ENCODE peak calls at places on chromosomes 2 and 18, in six cellular contexts. A is H1, U is neural progenitor cell, Y is H9, F is HCT116, I is IMR-90. C is an unnamed sample.

GRCh38 chr18:22348521-22349316 is 69.0 kb downstream of the CTAGE1 start:
- DNase-seq in A (peak), U (peak), Y (peak), F (no peak), I (peak), C (peak)

GRCh38 chr2:190415794-190416729 is 7.9 kb downstream of the MFSD6 start:
- DNase-seq in A (no peak), U (no peak), Y (no peak), F (no peak), I (no peak), C (no peak)

GRCh38 chr18:10070581-10071000 is 156.8 kb downstream of the VAPA start:
- DNase-seq in A (no peak), U (no peak), Y (no peak), F (no peak), I (peak), C (peak)

GRCh38 chr2:98835831-98836385 is 100.1 kb downstream of the CRACDL start:
- DNase-seq in A (no peak), U (no peak), Y (no peak), F (no peak), I (no peak), C (no peak)

GRCh38 chr2:179521944-179522343 is 257.3 kb upstream of the SESTD1 start:
- DNase-seq in A (no peak), U (no peak), Y (no peak), F (no peak), I (no peak), C (no peak)

GRCh38 chr18:79217979-79218604 is 148.9 kb downstream of the ATP9B start:
- DNase-seq in A (no peak), U (no peak), Y (no peak), F (no peak), I (no peak), C (no peak)

GRCh38 chr2:237270556-237270955 is 143.4 kb downstream of the COL6A3 start:
- DNase-seq in A (no peak), U (no peak), Y (no peak), F (no peak), I (peak), C (no peak)

GRCh38 chr2:127256866-127257265 is 36.8 kb upstream of the CYP27C1 start:
- DNase-seq in A (no peak), U (no peak), Y (no peak), F (no peak), I (no peak), C (no peak)

GRCh38 chr2:128623776-128624424 is 305.2 kb upstream of the HS6ST1 start:
- DNase-seq in A (no peak), U (no peak), Y (no peak), F (no peak), I (peak), C (peak)

GRCh38 chr2:108266218-108266617 is 22.5 kb upstream of the SULT1C2 start:
- DNase-seq in A (no peak), U (no peak), Y (no peak), F (no peak), I (no peak), C (no peak)

GRCh38 chr18:13273800-13274199 is 55.2 kb downstream of the LDLRAD4 start:
- DNase-seq in A (no peak), U (no peak), Y (no peak), F (no peak), I (no peak), C (no peak)

GRCh38 chr2:227366861-227367800 is 12.0 kb downstream of the TM4SF20 start:
- DNase-seq in A (no peak), U (no peak), Y (no peak), F (no peak), I (peak), C (peak)

GRCh38 chr2:113760400-113760799 is 4.0 kb upstream of the SLC35F5 start:
- DNase-seq in A (no peak), U (no peak), Y (no peak), F (no peak), I (peak), C (peak)

GRCh38 chr2:196144513-196145126 is 26.8 kb downstream of the STK17B start:
- DNase-seq in A (no peak), U (no peak), Y (no peak), F (no peak), I (no peak), C (no peak)

GRCh38 chr2:75705921-75706320 is 4.8 kb downstream of the GCFC2 start:
- DNase-seq in A (no peak), U (no peak), Y (no peak), F (no peak), I (peak), C (peak)

GRCh38 chr2:38443021-38443541 is 66.0 kb upstream of the ATL2 start:
- DNase-seq in A (no peak), U (peak), Y (no peak), F (peak), I (no peak), C (peak)

GRCh38 chr2:189658281-189658680 is 3.0 kb upstream of the ASNSD1 start:
- DNase-seq in A (no peak), U (no peak), Y (no peak), F (no peak), I (no peak), C (no peak)

GRCh38 chr2:30705711-30706533 is 101.3 kb downstream of the CAPN13 start:
- DNase-seq in A (peak), U (no peak), Y (no peak), F (no peak), I (no peak), C (no peak)

GRCh38 chr2:55116966-55117365 is 66.7 kb upstream of the RTN4 start:
- DNase-seq in A (no peak), U (no peak), Y (no peak), F (no peak), I (no peak), C (no peak)

GRCh38 chr18:23487738-23488625 is 15.3 kb upstream of the RMC1 start:
- DNase-seq in A (no peak), U (no peak), Y (no peak), F (no peak), I (peak), C (peak)

GRCh38 chr2:69173706-69174105 is 160.7 kb downstream of the ANTXR1 start:
- DNase-seq in A (no peak), U (no peak), Y (no peak), F (no peak), I (no peak), C (no peak)

GRCh38 chr2:42905341-42906114 is 113.1 kb upstream of the HAAO start:
- DNase-seq in A (no peak), U (no peak), Y (no peak), F (no peak), I (no peak), C (peak)

GRCh38 chr2:101551489-101551888 is 76.6 kb upstream of the RFX8 start:
- DNase-seq in A (no peak), U (no peak), Y (no peak), F (no peak), I (no peak), C (peak)

GRCh38 chr2:224412064-224412921 is 10.4 kb upstream of the FAM124B start:
- DNase-seq in A (no peak), U (no peak), Y (no peak), F (no peak), I (peak), C (peak)

GRCh38 chr2:102034683-102035606 is 43.2 kb downstream of the IL1R2 start:
- DNase-seq in A (no peak), U (no peak), Y (no peak), F (no peak), I (no peak), C (no peak)

GRCh38 chr2:56537756-56538155 is 354.0 kb downstream of the CCDC85A start:
- DNase-seq in A (no peak), U (no peak), Y (no peak), F (no peak), I (no peak), C (no peak)

GRCh38 chr2:181070119-181070833 is 89.9 kb downstream of the UBE2E3 start:
- DNase-seq in A (no peak), U (no peak), Y (no peak), F (peak), I (peak), C (peak)

GRCh38 chr2:85112906-85113625 is 20.1 kb upstream of the TCF7L1 start:
- DNase-seq in A (no peak), U (no peak), Y (no peak), F (no peak), I (peak), C (peak)

GRCh38 chr2:208186921-208187320 is 2.9 kb downstream of the C2orf80 start:
- DNase-seq in A (no peak), U (no peak), Y (no peak), F (no peak), I (no peak), C (no peak)

DNA sequence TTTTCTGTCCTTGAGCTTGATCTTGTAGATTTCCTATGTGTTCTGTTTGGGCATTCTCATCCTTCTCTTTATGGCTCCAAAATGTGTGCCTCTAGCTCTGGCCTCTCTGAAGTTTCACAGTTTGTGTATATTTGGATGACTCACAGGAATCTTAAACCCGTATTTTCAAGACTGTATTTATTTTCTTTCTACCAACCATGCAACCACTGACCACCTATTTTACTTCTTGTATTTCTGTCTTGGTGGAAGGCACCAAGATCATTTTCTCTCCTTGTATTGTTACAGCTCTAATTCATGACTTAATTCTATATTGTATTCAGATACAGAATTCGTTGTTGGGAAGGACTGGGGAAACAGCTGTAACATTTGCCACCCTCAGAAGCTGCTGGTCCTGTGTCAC is 39.5 kb downstream of the ACSL3 start:
- DNase-seq in A (no peak), U (no peak), Y (no peak), F (no peak), I (peak), C (peak)
- H3K4me2 ChIP-seq in A (peak), U (no peak), Y (no peak), F (no peak), I (peak), C (no peak)

DNA sequence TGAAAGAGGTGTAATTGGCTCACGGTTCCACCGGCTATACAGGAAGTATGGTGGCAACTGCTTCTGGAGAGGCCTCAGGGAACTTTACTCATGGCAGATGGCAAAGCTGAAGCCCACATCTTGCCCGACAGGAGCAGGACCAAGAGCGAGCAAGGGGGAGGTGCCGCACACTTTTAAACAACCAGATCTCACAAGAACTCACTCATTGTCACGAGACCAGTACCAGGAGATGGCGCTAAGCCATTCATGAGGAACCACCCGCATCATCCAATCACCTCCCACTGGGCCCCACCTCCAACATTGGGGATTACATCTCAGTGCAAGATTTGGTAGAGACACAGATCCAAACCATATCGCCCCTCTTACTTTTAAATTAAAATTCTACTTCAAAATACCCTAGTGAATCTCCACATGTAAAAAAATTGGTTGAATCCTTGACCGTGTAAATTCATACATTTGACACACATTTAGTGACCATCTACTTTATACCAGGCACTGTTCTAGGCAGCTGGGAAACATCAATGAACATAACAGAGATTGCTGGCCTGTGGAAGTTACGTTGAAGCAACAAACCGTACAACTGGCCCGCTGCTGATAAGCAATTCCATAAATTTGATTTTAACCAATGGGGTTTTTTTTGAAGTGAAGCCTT is 87.6 kb downstream of the ALPK2 start:
- DNase-seq in A (peak), U (peak), Y (peak), F (peak), I (peak), C (peak)
- TF ChIP-seq CTCF in A (peak), U (peak), Y (peak), F (peak), I (peak), C (no peak)

GRCh38 chr2:39515273-39515896 is 78.3 kb upstream of the MAP4K3 start:
- DNase-seq in A (no peak), U (no peak), Y (no peak), F (no peak), I (no peak), C (no peak)

GRCh38 chr2:39517622-39518021 is 80.5 kb upstream of the MAP4K3 start:
- DNase-seq in A (no peak), U (no peak), Y (no peak), F (no peak), I (no peak), C (no peak)

GRCh38 chr2:39516347-39517101 is 79.4 kb upstream of the MAP4K3 start:
- DNase-seq in A (peak), U (peak), Y (peak), F (no peak), I (peak), C (peak)

GRCh38 chr2:39515897-39516346 is 78.8 kb upstream of the MAP4K3 start:
- DNase-seq in A (no peak), U (no peak), Y (no peak), F (no peak), I (no peak), C (no peak)

DNA sequence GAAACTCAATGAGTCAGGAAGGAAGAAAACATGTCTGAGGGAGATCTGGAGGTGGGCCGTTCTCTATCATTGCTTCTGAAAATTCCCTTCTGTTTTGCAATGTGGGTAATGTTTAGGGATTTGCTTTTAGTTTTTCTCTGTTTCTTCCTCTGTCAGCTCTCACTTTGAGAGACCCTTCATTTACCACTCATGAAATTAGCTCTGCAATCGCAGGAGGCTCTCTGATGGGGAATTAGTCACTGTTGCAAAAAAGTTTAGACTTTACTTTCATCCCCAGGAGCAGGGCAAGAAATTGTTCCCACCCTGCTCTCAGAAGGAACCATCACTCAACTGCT is 80.0 kb upstream of the MAP4K3 start:
- DNase-seq in A (no peak), U (no peak), Y (no peak), F (no peak), I (no peak), C (no peak)
- H3K9ac ChIP-seq in A (no peak), U (no peak), Y (no peak), F (no peak), I (no peak), C (no peak)

DNA sequence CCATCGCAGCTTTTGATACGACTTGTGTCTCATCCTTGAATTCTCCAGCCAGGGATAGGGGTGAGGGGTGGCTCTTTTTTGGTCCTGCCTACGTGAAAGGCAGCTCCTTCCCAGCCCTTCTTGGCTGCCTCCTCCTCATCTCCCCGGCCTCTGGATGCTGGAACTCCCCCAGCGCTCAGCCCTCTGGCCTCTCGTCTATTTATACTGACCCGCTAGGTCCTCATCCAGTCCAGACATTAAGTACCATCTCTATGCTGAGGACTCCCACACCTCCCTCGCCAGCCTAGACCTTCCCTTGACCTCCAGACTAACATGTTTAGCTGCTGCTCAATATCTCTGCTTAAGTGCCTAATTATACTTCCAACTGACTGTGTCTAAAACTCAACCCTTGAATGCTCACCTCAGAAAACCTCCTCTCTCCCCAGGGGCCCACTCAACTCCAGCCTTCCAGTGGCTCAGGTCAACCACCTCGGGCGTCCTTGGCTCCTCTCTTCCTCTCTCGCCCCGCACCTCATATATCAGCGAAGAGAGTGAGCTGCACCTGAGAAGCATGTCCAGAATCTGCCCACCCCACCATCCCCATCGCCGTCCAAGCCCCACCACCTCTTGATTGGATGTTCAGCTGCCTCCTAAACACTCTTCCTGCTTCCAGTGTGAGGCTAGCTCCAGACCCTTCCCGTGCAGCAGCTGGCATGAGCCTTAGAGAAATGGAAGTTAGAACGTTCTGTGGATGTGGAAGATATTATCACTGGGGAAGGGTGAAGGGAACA is 34.8 kb downstream of the TOGARAM2 start:
- DNase-seq in A (no peak), U (no peak), Y (no peak), F (no peak), I (no peak), C (no peak)
- H3K4me2 ChIP-seq in A (no peak), U (no peak), Y (no peak), F (no peak), I (no peak), C (no peak)

DNA sequence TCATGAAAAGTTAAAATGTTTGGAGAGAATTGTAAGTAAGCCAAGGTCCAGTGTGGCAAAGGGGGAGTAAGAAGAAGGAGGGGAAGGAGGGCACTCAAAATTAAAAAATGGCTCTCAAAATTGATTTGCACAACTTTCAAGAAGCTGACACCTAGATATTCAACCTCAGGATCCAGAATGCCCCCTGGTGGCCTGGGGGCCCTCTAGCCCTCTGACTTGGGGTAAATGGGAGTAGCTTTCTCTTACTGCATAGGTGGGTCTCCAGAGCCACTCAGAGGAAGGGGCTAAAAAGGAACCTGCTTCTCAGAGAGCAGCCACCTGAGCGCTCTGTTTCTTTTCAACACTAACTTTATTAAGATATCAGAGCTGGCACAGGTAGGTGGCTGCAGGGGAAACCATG is 968.5 kb downstream of the BCL11A start:
- DNase-seq in A (peak), U (peak), Y (peak), F (no peak), I (no peak), C (no peak)
- TF ChIP-seq CTCF in A (peak), U (peak), Y (peak), F (peak), I (no peak), C (no peak)

DNA sequence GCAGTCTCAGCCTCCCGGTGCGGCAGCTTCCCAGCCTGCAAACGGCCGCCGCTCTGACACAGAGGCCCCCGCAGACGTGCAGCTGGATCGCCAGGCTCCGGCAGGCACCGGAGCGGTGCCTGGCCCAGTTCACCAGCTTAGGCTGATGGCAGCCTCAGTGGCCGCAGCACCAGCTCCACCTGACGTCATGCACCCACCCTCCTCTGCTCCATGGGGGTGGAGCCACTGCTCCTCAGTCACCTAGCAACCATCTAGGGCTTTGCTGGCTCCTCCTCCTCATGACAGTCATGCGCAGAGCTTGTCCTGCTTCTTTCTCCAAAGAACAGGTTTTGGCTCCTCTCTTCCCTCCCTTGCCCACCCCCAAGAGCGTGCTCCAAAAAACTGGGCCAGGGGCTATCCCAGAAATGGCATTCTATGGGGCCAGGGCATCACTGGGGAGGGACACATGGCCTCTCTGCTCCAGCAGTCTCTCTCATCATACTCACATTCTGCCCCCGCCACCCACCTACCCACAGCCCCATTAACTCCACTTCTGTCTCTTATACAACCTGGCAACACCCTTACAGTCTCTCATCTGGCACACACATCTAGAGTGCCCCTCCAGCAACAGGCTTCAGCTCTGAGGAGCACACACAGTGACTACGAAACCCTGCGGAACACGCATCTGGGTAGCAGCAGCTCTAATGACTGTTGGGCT is 5.5 kb downstream of the DCTN1 start:
- DNase-seq in A (peak), U (peak), Y (peak), F (no peak), I (peak), C (peak)
- H3K9ac ChIP-seq in A (peak), U (no peak), Y (no peak), F (no peak), I (no peak), C (peak)

GRCh38 chr2:221063568-221063967 is 508.5 kb downstream of the EPHA4 start:
- DNase-seq in A (no peak), U (no peak), Y (no peak), F (no peak), I (no peak), C (no peak)

GRCh38 chr2:221060335-221060734 is 511.8 kb downstream of the EPHA4 start:
- DNase-seq in A (no peak), U (no peak), Y (no peak), F (no peak), I (peak), C (peak)
- H3K4me2 ChIP-seq in A (no peak), U (no peak), Y (no peak), F (no peak), I (no peak), C (no peak)

GRCh38 chr2:65103013-65103720 is 26.7 kb downstream of the RAB1A start:
- DNase-seq in A (no peak), U (peak), Y (no peak), F (no peak), I (no peak), C (no peak)
- TF ChIP-seq CTCF in A (no peak), U (no peak), Y (no peak), F (no peak), I (no peak), C (no peak)

C was measured in fibroblast of lung.